ENCODE peak calls at places on chromosomes 16 and 17, in ten cellular contexts. R is mucosa of descending colon; M is CD8-positive, alpha-beta T cell; P is adipocyte; B is neural progenitor cell; H is IMR-90; T is AG04450; K is pancreas; Z is effector memory CD4-positive, alpha-beta T cell; X is neuronal stem cell. Q is an unnamed sample. For H3K9me3, the result is how much of the 10 kb centered on the place peaks cover.

GRCh38 chr16:15636392-15636873 is 6.5 kb downstream of the MARF1 start:
- DNase-seq in R (no peak), M (no peak), P (no peak), B (no peak), H (no peak), T (no peak), K (no peak), Z (no peak), X (no peak), Q (no peak)

GRCh38 chr17:10812674-10813073 is 8.8 kb upstream of the TMEM238L start:
- DNase-seq in R (peak), M (no peak), P (no peak), B (no peak), H (no peak), T (no peak), K (peak), Z (no peak), X (no peak), Q (no peak)

GRCh38 chr16:20675488-20676267 is 21.8 kb downstream of the ACSM1 start:
- DNase-seq in R (peak), M (no peak), P (peak), B (peak), H (no peak), T (no peak), K (peak), Z (no peak), X (no peak), Q (no peak)

GRCh38 chr16:10517868-10518267 is 62.5 kb downstream of the EMP2 start:
- DNase-seq in R (no peak), M (no peak), P (no peak), B (no peak), H (no peak), T (no peak), K (no peak), Z (no peak), X (no peak), Q (no peak)

GRCh38 chr16:54284319-54284930 is 2.2 kb downstream of the IRX3 start:
- DNase-seq in R (peak), M (no peak), P (no peak), B (peak), H (no peak), T (no peak), K (peak), Z (no peak), X (peak), Q (no peak)

GRCh38 chr17:75869282-75870141 is 8.9 kb downstream of the TRIM47 start:
- DNase-seq in R (peak), M (no peak), P (peak), B (no peak), H (peak), T (no peak), K (no peak), Z (no peak), X (no peak), Q (no peak)

GRCh38 chr17:73347355-73347754 is 35.6 kb upstream of the CDC42EP4 start:
- DNase-seq in R (no peak), M (no peak), P (no peak), B (no peak), H (no peak), T (no peak), K (no peak), Z (no peak), X (no peak), Q (no peak)

GRCh38 chr17:68468334-68468733 is 11.0 kb upstream of the WIPI1 start:
- DNase-seq in R (no peak), M (no peak), P (no peak), B (no peak), H (peak), T (no peak), K (no peak), Z (no peak), X (no peak), Q (no peak)

GRCh38 chr16:31471241-31471874 is 594 bp upstream of the TGFB1I1 start:
- DNase-seq in R (no peak), M (no peak), P (peak), B (peak), H (peak), T (no peak), K (no peak), Z (no peak), X (no peak), Q (no peak)

GRCh38 chr17:35252646-35253045 is 9.8 kb downstream of the SLFN5 start:
- DNase-seq in R (no peak), M (no peak), P (no peak), B (no peak), H (no peak), T (no peak), K (no peak), Z (no peak), X (no peak), Q (no peak)

GRCh38 chr16:1533443-1533951 is at the start of gene TMEM204:
- DNase-seq in R (peak), M (no peak), P (peak), B (no peak), H (peak), T (peak), K (no peak), Z (no peak), X (no peak), Q (no peak)

GRCh38 chr16:50303605-50304466 is 37.5 kb downstream of the ADCY7 start:
- DNase-seq in R (no peak), M (no peak), P (no peak), B (no peak), H (peak), T (no peak), K (no peak), Z (no peak), X (no peak), Q (peak)

GRCh38 chr16:31705371-31705770 is 168.2 kb upstream of the ZNF267 start:
- DNase-seq in R (no peak), M (no peak), P (no peak), B (no peak), H (no peak), T (no peak), K (no peak), Z (no peak), X (no peak), Q (no peak)

GRCh38 chr17:29368926-29369325 is 21.2 kb upstream of the TAOK1 start:
- DNase-seq in R (no peak), M (no peak), P (peak), B (peak), H (peak), T (no peak), K (no peak), Z (no peak), X (peak), Q (no peak)

GRCh38 chr17:11814655-11815262 is 182.5 kb downstream of the ZNF18 start:
- DNase-seq in R (no peak), M (no peak), P (no peak), B (no peak), H (no peak), T (no peak), K (no peak), Z (no peak), X (no peak), Q (no peak)

GRCh38 chr17:57949649-57950048 is 5.6 kb downstream of the CUEDC1 start:
- DNase-seq in R (peak), M (no peak), P (no peak), B (no peak), H (no peak), T (no peak), K (no peak), Z (no peak), X (no peak), Q (no peak)

GRCh38 chr17:10683853-10684252 is 13.5 kb downstream of the SCO1 start:
- DNase-seq in R (no peak), M (no peak), P (peak), B (peak), H (peak), T (no peak), K (no peak), Z (no peak), X (peak), Q (no peak)

GRCh38 chr17:40443988-40444899 is 994 bp downstream of the IGFBP4 start:
- DNase-seq in R (peak), M (no peak), P (peak), B (no peak), H (peak), T (no peak), K (no peak), Z (no peak), X (no peak), Q (no peak)

GRCh38 chr17:72510454-72511016 is 389.7 kb downstream of the SOX9 start:
- DNase-seq in R (no peak), M (no peak), P (peak), B (no peak), H (peak), T (no peak), K (no peak), Z (no peak), X (no peak), Q (no peak)

GRCh38 chr16:1000608-1001007 is 19.0 kb downstream of the SOX8 start:
- DNase-seq in R (no peak), M (no peak), P (no peak), B (no peak), H (no peak), T (no peak), K (no peak), Z (no peak), X (no peak), Q (no peak)

GRCh38 chr17:41538565-41538991 is 10.5 kb upstream of the KRT19 start:
- DNase-seq in R (no peak), M (no peak), P (no peak), B (no peak), H (peak), T (no peak), K (no peak), Z (no peak), X (no peak), Q (no peak)

GRCh38 chr16:50547340-50547865 is 793 bp upstream of the NKD1 start:
- DNase-seq in R (peak), M (peak), P (no peak), B (peak), H (no peak), T (no peak), K (peak), Z (peak), X (peak), Q (peak)

GRCh38 chr16:68040506-68041288 is 17.6 kb downstream of the DUS2 start:
- DNase-seq in R (peak), M (peak), P (peak), B (peak), H (peak), T (peak), K (peak), Z (peak), X (peak), Q (peak)

GRCh38 chr17:19269102-19269501 is 31.9 kb downstream of the EPN2 start:
- DNase-seq in R (no peak), M (no peak), P (no peak), B (no peak), H (no peak), T (no peak), K (no peak), Z (no peak), X (no peak), Q (no peak)

GRCh38 chr17:44651228-44651627 is 5.0 kb upstream of the MEIOC start:
- DNase-seq in R (no peak), M (no peak), P (no peak), B (no peak), H (no peak), T (no peak), K (no peak), Z (no peak), X (no peak), Q (no peak)

GRCh38 chr16:68381363-68381724 is 67.0 kb downstream of the SMPD3 start:
- DNase-seq in R (no peak), M (no peak), P (no peak), B (no peak), H (no peak), T (no peak), K (peak), Z (no peak), X (no peak), Q (no peak)

GRCh38 chr17:34692932-34693331 is 113.5 kb downstream of the TMEM132E start:
- DNase-seq in R (no peak), M (no peak), P (no peak), B (no peak), H (no peak), T (no peak), K (no peak), Z (no peak), X (no peak), Q (no peak)

GRCh38 chr16:81004646-81005353 is 1.9 kb downstream of the CMC2 start:
- DNase-seq in R (peak), M (no peak), P (peak), B (peak), H (peak), T (peak), K (no peak), Z (peak), X (peak), Q (no peak)

GRCh38 chr16:15996432-15997109 is 47.2 kb downstream of the ABCC1 start:
- DNase-seq in R (peak), M (no peak), P (peak), B (no peak), H (peak), T (peak), K (no peak), Z (no peak), X (no peak), Q (no peak)

GRCh38 chr16:74744566-74744965 is 30.1 kb downstream of the FA2H start:
- DNase-seq in R (no peak), M (no peak), P (no peak), B (no peak), H (no peak), T (no peak), K (no peak), Z (no peak), X (no peak), Q (no peak)

GRCh38 chr17:77706938-77707337 is 251.6 kb upstream of the TNRC6C start:
- DNase-seq in R (no peak), M (no peak), P (no peak), B (no peak), H (no peak), T (no peak), K (no peak), Z (no peak), X (no peak), Q (no peak)

GRCh38 chr17:77707546-77707945 is 251.0 kb upstream of the TNRC6C start:
- DNase-seq in R (no peak), M (no peak), P (no peak), B (no peak), H (no peak), T (no peak), K (no peak), Z (no peak), X (no peak), Q (no peak)

GRCh38 chr17:77709594-77709993 is 248.9 kb upstream of the TNRC6C start:
- DNase-seq in R (no peak), M (no peak), P (no peak), B (no peak), H (no peak), T (no peak), K (no peak), Z (no peak), X (no peak), Q (no peak)

GRCh38 chr17:77708049-77708448 is 250.5 kb upstream of the TNRC6C start:
- DNase-seq in R (no peak), M (no peak), P (no peak), B (no peak), H (no peak), T (no peak), K (no peak), Z (no peak), X (no peak), Q (no peak)

DNA sequence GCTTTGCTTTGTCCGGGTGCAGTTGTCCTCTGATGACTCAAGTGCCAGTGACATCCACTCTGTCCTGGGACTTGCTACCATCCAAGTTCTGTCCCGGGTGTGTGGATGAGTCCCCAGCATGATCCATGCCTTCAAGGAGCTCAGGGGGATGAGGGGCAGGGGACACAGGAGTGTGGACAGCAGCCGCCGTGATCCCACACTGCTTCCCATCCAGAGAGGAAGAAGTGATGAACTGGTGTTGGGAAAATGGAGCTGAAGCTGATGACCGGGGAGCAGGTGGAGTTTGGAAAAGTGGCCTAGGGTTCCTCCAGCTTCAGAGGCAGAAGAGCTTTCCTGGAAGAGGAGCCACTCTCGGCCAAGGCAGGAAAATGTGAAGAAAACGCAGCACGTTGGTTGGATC is 249.6 kb upstream of the TNRC6C start:
- DNase-seq in R (no peak), M (no peak), P (no peak), B (no peak), H (no peak), T (no peak), K (no peak), Z (no peak), X (no peak), Q (no peak)
- H3K9me3 ChIP-seq in R (under half), M (under half), P (under half), B (under half), H (under half), T (under half), K (under half), Z (under half), X (under half), Q (under half)

GRCh38 chr17:50682938-50683337 is 24.8 kb downstream of the ANKRD40 start:
- DNase-seq in R (no peak), M (no peak), P (no peak), B (no peak), H (no peak), T (no peak), K (no peak), Z (no peak), X (no peak), Q (no peak)

GRCh38 chr17:50684612-50685333 is 22.9 kb downstream of the ANKRD40 start:
- DNase-seq in R (peak), M (no peak), P (no peak), B (peak), H (no peak), T (no peak), K (peak), Z (no peak), X (no peak), Q (no peak)

GRCh38 chr17:50683434-50684287 is 24.1 kb downstream of the ANKRD40 start:
- DNase-seq in R (no peak), M (no peak), P (no peak), B (no peak), H (no peak), T (no peak), K (no peak), Z (no peak), X (no peak), Q (no peak)

GRCh38 chr17:50685334-50685665 is 22.4 kb downstream of the ANKRD40 start:
- DNase-seq in R (no peak), M (no peak), P (no peak), B (no peak), H (no peak), T (no peak), K (no peak), Z (no peak), X (no peak), Q (no peak)

DNA sequence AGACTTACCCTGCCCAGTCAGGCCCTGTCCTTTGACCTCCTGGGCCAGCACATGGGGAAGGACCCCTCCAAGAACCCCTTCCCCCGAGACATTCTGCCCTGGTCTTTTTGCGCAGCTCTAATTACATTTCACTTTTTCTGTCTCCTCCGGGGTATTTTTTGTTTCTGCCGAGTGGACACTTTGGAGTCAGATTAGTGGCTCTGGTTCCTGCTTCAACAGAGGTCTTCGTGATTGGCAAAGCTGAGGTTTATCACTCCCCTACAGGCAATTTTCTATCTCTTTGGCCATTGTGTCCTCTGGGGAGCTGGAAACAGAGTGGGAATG is 23.5 kb downstream of the ANKRD40 start:
- DNase-seq in R (peak), M (no peak), P (no peak), B (peak), H (no peak), T (no peak), K (no peak), Z (no peak), X (no peak), Q (no peak)
- H3K9me3 ChIP-seq in R (under half), M (under half), P (under half), B (under half), H (under half), T (under half), K (under half), Z (under half), X (under half), Q (under half)

GRCh38 chr17:60495260-60495659 is 30.8 kb downstream of the APPBP2 start:
- DNase-seq in R (no peak), M (no peak), P (no peak), B (no peak), H (no peak), T (no peak), K (no peak), Z (no peak), X (no peak), Q (no peak)

GRCh38 chr17:60496051-60496450 is 30.0 kb downstream of the APPBP2 start:
- DNase-seq in R (no peak), M (no peak), P (no peak), B (no peak), H (peak), T (no peak), K (no peak), Z (no peak), X (no peak), Q (no peak)

GRCh38 chr17:60491771-60492170 is 34.3 kb downstream of the APPBP2 start:
- DNase-seq in R (no peak), M (no peak), P (no peak), B (no peak), H (no peak), T (no peak), K (no peak), Z (no peak), X (no peak), Q (no peak)

DNA sequence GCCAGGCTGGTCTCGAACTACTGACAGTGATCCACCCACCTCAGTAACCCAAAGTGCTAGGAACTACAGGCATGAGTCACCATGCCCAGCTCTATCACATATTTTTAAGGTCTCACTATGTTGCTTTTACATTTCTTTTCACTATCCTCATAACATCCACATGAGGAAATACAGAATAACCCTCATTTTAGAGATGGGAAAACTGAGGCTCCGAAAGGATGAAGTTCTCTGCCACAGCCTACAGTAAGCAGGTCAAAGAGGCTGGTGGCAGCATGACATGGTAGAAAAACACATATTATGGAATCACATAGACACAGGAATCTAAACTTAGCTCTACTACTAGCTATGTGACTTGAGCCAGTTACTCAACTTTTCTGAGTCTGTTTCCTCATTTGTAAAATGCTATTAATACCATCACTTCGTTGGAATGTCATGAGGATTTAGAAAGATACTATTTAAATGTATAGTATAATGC is 32.2 kb downstream of the APPBP2 start:
- DNase-seq in R (no peak), M (no peak), P (peak), B (no peak), H (peak), T (no peak), K (no peak), Z (no peak), X (no peak), Q (no peak)
- H3K9me3 ChIP-seq in R (under half), M (under half), P (under half), B (under half), H (under half), T (under half), K (under half), Z (under half), X (half or more), Q (under half)

GRCh38 chr16:5509794-5510193 is 412.2 kb upstream of the EEF2KMT start:
- DNase-seq in R (peak), M (no peak), P (no peak), B (no peak), H (no peak), T (no peak), K (no peak), Z (no peak), X (no peak), Q (no peak)

GRCh38 chr16:5508371-5508770 is 410.8 kb upstream of the EEF2KMT start:
- DNase-seq in R (peak), M (no peak), P (no peak), B (no peak), H (no peak), T (no peak), K (no peak), Z (no peak), X (no peak), Q (no peak)

GRCh38 chr16:5510819-5511370 is 413.3 kb upstream of the EEF2KMT start:
- DNase-seq in R (no peak), M (no peak), P (no peak), B (peak), H (no peak), T (no peak), K (no peak), Z (no peak), X (peak), Q (no peak)

GRCh38 chr16:5509336-5509735 is 411.7 kb upstream of the EEF2KMT start:
- DNase-seq in R (no peak), M (no peak), P (no peak), B (no peak), H (no peak), T (no peak), K (no peak), Z (no peak), X (no peak), Q (no peak)

DNA sequence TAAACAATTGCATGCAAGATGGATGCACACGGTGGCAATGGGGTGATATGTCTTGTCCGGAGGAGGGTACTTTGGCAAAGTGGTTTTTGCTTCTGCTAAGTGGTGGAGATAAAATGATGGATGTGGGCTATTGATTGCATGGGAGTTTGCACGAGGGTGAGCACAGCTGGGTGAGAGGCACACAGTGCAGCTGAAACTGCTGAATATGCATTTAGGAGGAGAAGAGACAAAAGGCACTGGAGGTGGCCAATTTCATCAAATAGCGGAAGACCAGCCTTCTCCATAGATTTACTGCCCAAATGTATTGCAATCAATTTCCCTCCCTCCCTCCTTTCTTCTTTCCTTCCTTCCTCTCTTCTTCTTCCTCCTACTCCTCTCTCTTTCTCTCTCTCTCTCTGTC is 414.4 kb upstream of the EEF2KMT start:
- DNase-seq in R (no peak), M (no peak), P (no peak), B (no peak), H (no peak), T (no peak), K (no peak), Z (no peak), X (no peak), Q (no peak)
- H3K9me3 ChIP-seq in R (under half), M (under half), P (under half), B (under half), H (under half), T (half or more), K (under half), Z (under half), X (under half), Q (under half)

Q was measured in T-helper 17 cell.